ENCODE peak calls at places on chromosomes 7 and 10, in six cellular contexts. G, X, A, J, R and K are unnamed samples.

GRCh38 chr10:70549962-70550845 is 52.3 kb downstream of the PRF1 start:
- DNase-seq in G (peak; percentile 44), X (peak; percentile 17), A (peak; percentile 42), J (peak; percentile 88), R (peak; percentile 87), K (no peak)

GRCh38 chr10:13717936-13718772 is 131.4 kb downstream of the PRPF18 start:
- DNase-seq in G (peak; percentile 7), X (no peak), A (no peak), J (no peak), R (no peak), K (no peak)

GRCh38 chr10:90289037-90289436 is 568.8 kb downstream of the HTR7 start:
- DNase-seq in G (no peak), X (peak; percentile 33), A (no peak), J (no peak), R (no peak), K (no peak)

GRCh38 chr10:88120599-88121333 is 257.3 kb downstream of the PTEN start:
- DNase-seq in G (no peak), X (no peak), A (no peak), J (no peak), R (no peak), K (no peak)

GRCh38 chr7:21747806-21748205 is 197.9 kb downstream of the CDCA7L start:
- DNase-seq in G (no peak), X (no peak), A (no peak), J (no peak), R (no peak), K (no peak)

GRCh38 chr10:111077715-111078504 is 1.1 kb downstream of the ADRA2A start:
- DNase-seq in G (no peak), X (no peak), A (no peak), J (peak; percentile 77), R (no peak), K (no peak)

GRCh38 chr10:87618470-87619423 is 40.9 kb upstream of the PAPSS2 start:
- DNase-seq in G (peak; percentile 96), X (no peak), A (no peak), J (no peak), R (no peak), K (no peak)

GRCh38 chr7:44280636-44280992 is 44.8 kb downstream of the CAMK2B start:
- DNase-seq in G (no peak), X (no peak), A (no peak), J (peak; percentile 22), R (no peak), K (no peak)

GRCh38 chr10:117237401-117237991 is 3.4 kb upstream of the SLC18A2 start:
- DNase-seq in G (no peak), X (no peak), A (no peak), J (no peak), R (no peak), K (no peak)

GRCh38 chr7:40372031-40372430 is 237.2 kb downstream of the SUGCT start:
- DNase-seq in G (no peak), X (no peak), A (no peak), J (no peak), R (no peak), K (no peak)

GRCh38 chr10:15325243-15326002 is 45.7 kb downstream of the FAM171A1 start:
- DNase-seq in G (no peak), X (no peak), A (peak; percentile 61), J (no peak), R (peak; percentile 88), K (no peak)

DNA sequence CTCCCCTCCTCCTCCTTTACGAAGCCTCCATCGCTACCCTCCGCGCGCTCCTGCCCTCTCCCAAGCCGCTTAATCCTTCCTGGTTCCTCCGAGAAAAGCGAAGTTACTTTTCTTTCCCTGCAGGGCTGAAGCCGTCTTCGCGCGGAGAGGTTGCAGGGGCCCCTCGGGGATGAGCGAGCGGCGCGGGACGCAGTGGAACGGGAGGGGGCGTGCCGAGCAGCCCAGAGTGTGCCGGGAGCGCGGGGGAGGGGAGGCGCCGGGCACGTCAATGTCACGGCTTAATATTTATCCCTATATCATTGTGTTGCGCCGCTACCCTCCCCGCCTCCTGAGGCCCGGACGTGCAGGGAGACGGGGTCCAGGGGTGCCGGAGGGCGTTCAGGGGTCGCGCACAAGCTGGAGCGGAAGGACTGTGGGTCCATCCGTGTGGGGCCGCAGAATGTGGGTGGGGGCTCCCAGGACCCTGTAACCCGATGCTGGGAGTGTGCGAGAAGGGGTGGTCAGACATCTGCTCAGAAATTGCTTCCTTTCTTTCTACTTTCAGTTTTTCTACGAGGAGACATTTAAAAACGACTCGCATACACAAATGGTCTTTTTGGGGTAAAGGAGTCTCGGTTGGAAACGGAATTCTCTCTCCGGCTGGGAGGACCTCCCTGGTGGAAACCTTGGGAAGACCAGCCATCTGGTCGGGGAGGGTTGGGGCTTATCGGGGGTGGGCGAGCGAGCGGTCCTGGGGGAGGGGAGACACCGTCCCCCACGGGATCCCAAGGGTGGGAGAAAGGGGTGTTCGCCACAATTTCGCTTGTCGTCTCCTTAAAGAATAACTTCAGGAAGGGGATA is 2.4 kb downstream of the CDK6 start:
- DNase-seq in G (peak; percentile 73), X (no peak), A (no peak), J (peak; percentile 82), R (peak; percentile 69), K (no peak)
- H3K9ac ChIP-seq in G (peak overlapping the region; percentile 95), X (peak overlapping the region; percentile 83), A (peak overlapping the region; percentile 82), J (peak overlapping the region; percentile 95), R (peak overlapping the region; percentile 97), K (peak overlapping the region; percentile 9)

DNA sequence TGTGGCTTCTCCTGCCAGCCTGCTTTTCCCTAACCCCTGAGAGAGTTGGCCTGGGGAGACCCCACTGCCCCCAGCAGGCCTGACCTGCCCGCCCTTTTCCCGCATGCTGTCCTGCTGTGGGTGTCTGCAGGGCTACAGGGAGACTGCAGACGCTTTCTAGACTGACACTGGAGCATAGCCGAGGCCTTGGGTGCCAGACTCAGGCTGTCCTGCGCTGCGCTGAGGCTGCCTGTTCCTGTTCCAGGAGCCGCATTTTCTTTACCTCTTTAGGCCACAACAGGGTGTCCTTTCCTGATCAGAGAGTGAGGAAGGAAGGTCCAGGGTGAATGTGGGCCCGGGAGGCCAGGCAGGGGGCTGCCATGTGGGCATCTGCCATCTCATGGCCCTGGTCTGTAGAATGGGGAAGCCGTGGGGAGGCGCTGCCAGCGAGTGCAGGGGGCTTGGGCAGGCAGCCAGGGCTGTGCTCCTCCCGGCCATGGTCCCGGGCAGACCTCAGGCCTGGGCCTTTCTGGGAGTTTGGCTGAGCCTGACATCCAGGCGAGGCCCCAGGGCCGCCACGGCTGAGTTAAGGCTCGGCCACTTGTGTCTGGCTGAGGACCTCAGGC is 3.6 kb downstream of the PWWP2B start:
- DNase-seq in G (no peak), X (no peak), A (no peak), J (no peak), R (no peak), K (no peak)
- TF ChIP-seq POLR2AphosphoS5 in G (no peak), X (no peak), A (no peak), J (no peak), R (no peak), K (no peak)

GRCh38 chr7:114622189-114622588 is 207.6 kb downstream of the FOXP2 start:
- DNase-seq in G (no peak), X (no peak), A (no peak), J (no peak), R (no peak), K (no peak)
- H3K4me3 ChIP-seq in G (no peak overlapping the region), X (no peak overlapping the region), A (no peak overlapping the region), J (no peak overlapping the region), R (no peak overlapping the region), K (no peak overlapping the region)

GRCh38 chr7:30896783-30897617 is 14.7 kb upstream of the AQP1 start:
- DNase-seq in G (no peak), X (no peak), A (no peak), J (no peak), R (peak; percentile 92), K (no peak)
- H3K9ac ChIP-seq in G (no peak overlapping the region), X (no peak overlapping the region), A (no peak overlapping the region), J (no peak overlapping the region), R (peak overlapping the region; percentile 77), K (no peak overlapping the region)